ENCODE peak calls at places on chromosome 3, in eight cellular contexts. J is activated CD4-positive, alpha-beta T cell treated with anti-CD3 and anti-CD28 coated beads for 48 hours; X is retina; I is AG08396; B is NCI-H526 treated with DMSO at 0.1 percent for 48 hours; L is NCI-H460; R is NCI-H1105 treated with DMSO at 0.1 percent for 48 hours; H is glutamatergic neuron. M is an unnamed sample.

GRCh38 chr3:30996467-30996866 is 102.0 kb upstream of the GADL1 start:
- DNase-seq in J (no peak), I (no peak), B (no peak), X (no peak), R (no peak), L (no peak), H (no peak), M (no peak)

GRCh38 chr3:174540536-174540935 is 318.6 kb upstream of the NAALADL2 start:
- DNase-seq in H (no peak), R (no peak), B (peak), X (no peak), J (no peak), L (no peak), I (no peak), M (no peak)

GRCh38 chr3:33091746-33092145 is 5.2 kb downstream of the GLB1 start:
- DNase-seq in I (no peak), X (no peak), B (no peak), H (no peak), J (peak), L (no peak), R (no peak), M (no peak)

GRCh38 chr3:62143843-62144450 is 229.4 kb downstream of the FEZF2 start:
- DNase-seq in R (peak), L (no peak), I (no peak), X (no peak), J (no peak), B (no peak), H (no peak), M (no peak)

GRCh38 chr3:127867986-127868385 is 45.7 kb upstream of the MGLL start:
- DNase-seq in X (no peak), B (no peak), I (no peak), L (no peak), J (no peak), R (no peak), H (no peak), M (no peak)

GRCh38 chr3:10772230-10773161 is 43.5 kb upstream of the SLC6A11 start:
- DNase-seq in J (peak), I (no peak), H (peak), L (no peak), R (no peak), B (peak), X (peak), M (peak)

GRCh38 chr3:39128951-39129350 is 21.5 kb downstream of the TTC21A start:
- DNase-seq in L (no peak), I (no peak), B (no peak), R (no peak), X (no peak), H (no peak), J (no peak), M (no peak)

GRCh38 chr3:150075417-150075865 is 104.7 kb upstream of the PFN2 start:
- DNase-seq in J (no peak), I (no peak), H (no peak), L (no peak), X (no peak), R (no peak), B (no peak), M (no peak)

GRCh38 chr3:60010778-60011177 is 961.0 kb upstream of the CFAP20DC start:
- DNase-seq in H (no peak), B (no peak), X (no peak), R (no peak), I (no peak), J (peak), L (no peak), M (no peak)

GRCh38 chr3:13234155-13234505 is 160.9 kb upstream of the IQSEC1 start:
- DNase-seq in I (no peak), L (no peak), J (no peak), X (no peak), R (no peak), H (no peak), B (no peak), M (no peak)

GRCh38 chr3:168250415-168250861 is 154.7 kb upstream of the GOLIM4 start:
- DNase-seq in X (no peak), I (peak), R (peak), H (peak), L (peak), B (no peak), J (no peak), M (no peak)

GRCh38 chr3:63353383-63353782 is 75.3 kb downstream of the SYNPR start:
- DNase-seq in R (no peak), X (no peak), B (no peak), L (no peak), H (no peak), I (peak), J (no peak), M (no peak)

GRCh38 chr3:117165611-117166051 is 456.1 kb downstream of the TUSC7 start:
- DNase-seq in B (no peak), X (no peak), J (no peak), H (no peak), R (no peak), I (no peak), L (no peak), M (no peak)

GRCh38 chr3:10274601-10275000 is 18.1 kb downstream of the GHRL start:
- DNase-seq in R (peak), I (no peak), X (no peak), J (no peak), B (no peak), L (no peak), H (no peak), M (no peak)

GRCh38 chr3:1326546-1326945 is 233.7 kb downstream of the CNTN6 start:
- DNase-seq in H (no peak), R (no peak), B (peak), L (no peak), I (no peak), X (no peak), J (no peak), M (no peak)

GRCh38 chr3:191425322-191425734 is 35.6 kb upstream of the PYDC2 start:
- DNase-seq in B (no peak), X (no peak), R (no peak), H (no peak), I (no peak), J (no peak), L (no peak), M (no peak)

GRCh38 chr3:42849017-42849416 is 26.7 kb downstream of the CYP8B1 start:
- DNase-seq in I (no peak), R (no peak), X (no peak), B (no peak), J (no peak), H (no peak), L (no peak), M (no peak)

GRCh38 chr3:63597019-63597418 is 55.5 kb upstream of the SNTN start:
- DNase-seq in L (no peak), X (no peak), J (no peak), R (no peak), I (no peak), H (no peak), B (no peak), M (no peak)

GRCh38 chr3:127019449-127019848 is 36.5 kb downstream of the PLXNA1 start:
- DNase-seq in X (no peak), L (no peak), H (no peak), B (no peak), R (no peak), J (no peak), I (peak), M (no peak)

GRCh38 chr3:66407281-66408218 is 93.3 kb downstream of the LRIG1 start:
- DNase-seq in I (peak), R (peak), L (peak), B (peak), H (peak), X (peak), J (peak), M (peak)

GRCh38 chr3:60841355-60841754 is 409.9 kb downstream of the FHIT start:
- DNase-seq in I (no peak), B (no peak), X (no peak), L (no peak), H (no peak), R (no peak), J (no peak), M (peak)

GRCh38 chr3:105154692-105155091 is 212.0 kb upstream of the ALCAM start:
- DNase-seq in B (no peak), H (no peak), I (no peak), J (no peak), L (no peak), R (no peak), X (no peak), M (no peak)

GRCh38 chr3:13827699-13828098 is 52.2 kb downstream of the WNT7A start:
- DNase-seq in X (no peak), H (no peak), J (no peak), R (no peak), I (no peak), L (no peak), B (no peak), M (no peak)

GRCh38 chr3:42502429-42503250 is at the start of gene VIPR1:
- DNase-seq in B (peak), J (peak), H (peak), X (no peak), L (peak), R (peak), I (peak), M (peak)

GRCh38 chr3:123113889-123114450 is 47.1 kb downstream of the PDIA5 start:
- DNase-seq in B (no peak), R (no peak), X (no peak), I (no peak), L (no peak), J (no peak), H (no peak), M (no peak)

GRCh38 chr3:170301404-170301803 is 56.1 kb upstream of the SKIL start:
- DNase-seq in L (no peak), I (no peak), H (no peak), R (no peak), B (no peak), X (no peak), J (no peak), M (no peak)

GRCh38 chr3:4083225-4084015 is 219.7 kb upstream of the SETMAR start:
- DNase-seq in I (no peak), L (no peak), B (no peak), J (no peak), X (no peak), H (no peak), R (no peak), M (no peak)

GRCh38 chr3:191136347-191136746 is 62.7 kb upstream of the OSTN start:
- DNase-seq in J (no peak), X (no peak), L (peak), R (no peak), I (no peak), B (no peak), H (no peak), M (peak)

GRCh38 chr3:45547202-45547701 is 47.3 kb upstream of the LIMD1 start:
- DNase-seq in H (no peak), R (no peak), J (no peak), X (no peak), B (no peak), I (no peak), L (no peak), M (peak)

GRCh38 chr3:58236527-58237237 is 910 bp upstream of the ABHD6 start:
- DNase-seq in B (no peak), X (no peak), J (no peak), L (no peak), H (no peak), I (no peak), R (no peak), M (no peak)

GRCh38 chr3:55621026-55621422 is 133.9 kb upstream of the WNT5A start:
- DNase-seq in R (no peak), X (no peak), I (no peak), H (no peak), B (no peak), J (no peak), L (no peak), M (no peak)

GRCh38 chr3:151008699-151009098 is 36.2 kb upstream of the CLRN1 start:
- DNase-seq in X (no peak), B (peak), H (no peak), I (peak), R (no peak), J (no peak), L (peak), M (no peak)

GRCh38 chr3:193869221-193870201 is 266.4 kb upstream of the HES1 start:
- DNase-seq in H (no peak), L (peak), I (peak), X (peak), B (no peak), J (peak), R (no peak), M (no peak)

GRCh38 chr3:50651875-50652529 is 22.7 kb upstream of the DOCK3 start:
- DNase-seq in R (no peak), H (no peak), J (no peak), X (no peak), B (no peak), L (no peak), I (no peak), M (no peak)

GRCh38 chr3:171514466-171514865 is 54.3 kb upstream of the TNIK start:
- DNase-seq in R (no peak), J (no peak), I (no peak), H (no peak), X (no peak), B (no peak), L (no peak), M (no peak)

GRCh38 chr3:39541917-39542329 is 74.4 kb downstream of the MOBP start:
- DNase-seq in R (peak), H (no peak), B (no peak), X (no peak), J (no peak), I (peak), L (peak), M (no peak)